ENCODE peak calls at places on chromosomes 7 and 10, in five cellular contexts. M is H9, T is neuronal stem cell, N is H1, D is mesenchymal stem cell. R is an unnamed sample.

GRCh38 chr7:106570948-106571418 is 90.0 kb downstream of the CCDC71L start:
- DNase-seq in T (no peak), M (no peak), N (no peak), D (peak), R (no peak)

GRCh38 chr10:124616836-124617130 is 127.4 kb downstream of the FAM53B start:
- DNase-seq in M (no peak), T (no peak), N (no peak), D (no peak), R (no peak)

GRCh38 chr10:50739618-50740350 is at the start of gene ASAH2B:
- DNase-seq in T (peak), N (peak), M (peak), D (peak), R (peak)

GRCh38 chr7:94095359-94096009 is 91.3 kb upstream of the BET1 start:
- DNase-seq in M (no peak), N (no peak), D (no peak), T (no peak), R (no peak)

GRCh38 chr7:47952224-47952623 is 4.0 kb upstream of the PKD1L1 start:
- DNase-seq in N (no peak), M (no peak), T (no peak), D (no peak), R (no peak)

GRCh38 chr10:37495415-37495814 is 362.0 kb downstream of the ZNF248 start:
- DNase-seq in D (no peak), N (no peak), T (no peak), M (no peak), R (no peak)

GRCh38 chr10:97049670-97050069 is 136.1 kb downstream of the SLIT1 start:
- DNase-seq in M (no peak), T (no peak), N (no peak), D (no peak), R (no peak)

GRCh38 chr10:988667-989545 is 672 bp downstream of the GTPBP4 start:
- DNase-seq in T (peak), D (peak), N (no peak), M (peak), R (no peak)

GRCh38 chr10:126160971-126161630 is 227.2 kb downstream of the ADAM12 start:
- DNase-seq in D (peak), N (no peak), T (no peak), M (peak), R (no peak)

GRCh38 chr7:130356121-130356759 is 11.6 kb downstream of the CPA5 start:
- DNase-seq in T (peak), D (peak), N (peak), M (peak), R (peak)

GRCh38 chr7:99132922-99133321 is 11.0 kb downstream of the SMURF1 start:
- DNase-seq in D (peak), N (no peak), M (no peak), T (no peak), R (no peak)
- H2BK5ac ChIP-seq in D (no peak), N (no peak), M (no peak), T (no peak), R (no peak)

GRCh38 chr10:30190831-30191552 is 131.6 kb upstream of the JCAD start:
- DNase-seq in N (no peak), D (peak), M (no peak), T (no peak), R (no peak)
- H2BK12ac ChIP-seq in N (no peak), D (peak), M (no peak), T (no peak), R (peak)

DNA sequence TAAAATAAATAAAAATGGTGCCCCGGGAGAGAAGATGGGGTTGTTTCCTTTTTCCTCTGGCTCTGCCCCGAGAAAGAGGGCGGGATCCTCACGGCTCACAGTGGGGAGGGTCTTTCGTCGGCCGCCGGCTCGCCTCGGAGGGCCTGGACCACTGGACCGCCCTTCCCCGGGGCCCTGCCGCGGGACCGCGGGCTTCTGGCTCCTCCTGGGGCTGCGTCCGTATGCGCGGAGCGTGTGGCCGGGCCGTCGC is 3.5 kb upstream of the IGF2BP3 start:
- DNase-seq in T (no peak), D (no peak), N (no peak), M (no peak), R (no peak)
- H4K91ac ChIP-seq in T (peak), D (peak), N (peak), M (no peak), R (peak)

GRCh38 chr7:33024189-33024757 is 38.3 kb downstream of the NT5C3A start:
- DNase-seq in T (no peak), M (no peak), N (no peak), D (peak), R (no peak)
- H2BK5ac ChIP-seq in T (no peak), M (no peak), N (no peak), D (no peak), R (no peak)

GRCh38 chr10:130022501-130023299 is 58.6 kb upstream of the EBF3 start:
- DNase-seq in M (peak), N (no peak), D (peak), T (no peak), R (no peak)

GRCh38 chr10:130023454-130024230 is 59.6 kb upstream of the EBF3 start:
- DNase-seq in N (no peak), M (peak), T (no peak), D (no peak), R (no peak)

GRCh38 chr10:130025811-130026510 is 61.9 kb upstream of the EBF3 start:
- DNase-seq in D (no peak), T (no peak), M (no peak), N (no peak), R (no peak)

GRCh38 chr10:130025326-130025725 is 61.3 kb upstream of the EBF3 start:
- DNase-seq in D (no peak), N (no peak), T (no peak), M (no peak), R (no peak)

DNA sequence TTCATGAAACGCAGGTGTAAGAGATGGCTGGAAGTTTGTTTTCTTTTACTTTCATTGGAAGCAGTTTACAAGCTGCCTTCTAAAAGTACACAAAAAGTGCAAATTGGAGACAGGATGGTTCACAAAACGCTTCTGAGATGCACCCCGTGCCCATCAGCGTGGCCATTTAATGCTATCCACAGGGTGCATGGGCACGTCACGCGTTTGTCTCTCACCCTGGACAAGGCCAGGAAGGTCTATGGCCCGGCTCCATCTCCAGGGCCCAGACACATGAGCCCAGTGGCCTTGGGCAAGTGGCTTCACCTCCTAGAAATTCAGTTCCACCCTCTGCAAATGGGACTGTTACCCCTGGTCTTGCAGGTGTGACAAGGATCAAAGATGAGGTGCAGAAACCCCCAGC is 60.7 kb upstream of the EBF3 start:
- DNase-seq in D (no peak), N (no peak), M (no peak), T (no peak), R (no peak)
- H2BK12ac ChIP-seq in D (no peak), N (no peak), M (no peak), T (no peak), R (no peak)

DNA sequence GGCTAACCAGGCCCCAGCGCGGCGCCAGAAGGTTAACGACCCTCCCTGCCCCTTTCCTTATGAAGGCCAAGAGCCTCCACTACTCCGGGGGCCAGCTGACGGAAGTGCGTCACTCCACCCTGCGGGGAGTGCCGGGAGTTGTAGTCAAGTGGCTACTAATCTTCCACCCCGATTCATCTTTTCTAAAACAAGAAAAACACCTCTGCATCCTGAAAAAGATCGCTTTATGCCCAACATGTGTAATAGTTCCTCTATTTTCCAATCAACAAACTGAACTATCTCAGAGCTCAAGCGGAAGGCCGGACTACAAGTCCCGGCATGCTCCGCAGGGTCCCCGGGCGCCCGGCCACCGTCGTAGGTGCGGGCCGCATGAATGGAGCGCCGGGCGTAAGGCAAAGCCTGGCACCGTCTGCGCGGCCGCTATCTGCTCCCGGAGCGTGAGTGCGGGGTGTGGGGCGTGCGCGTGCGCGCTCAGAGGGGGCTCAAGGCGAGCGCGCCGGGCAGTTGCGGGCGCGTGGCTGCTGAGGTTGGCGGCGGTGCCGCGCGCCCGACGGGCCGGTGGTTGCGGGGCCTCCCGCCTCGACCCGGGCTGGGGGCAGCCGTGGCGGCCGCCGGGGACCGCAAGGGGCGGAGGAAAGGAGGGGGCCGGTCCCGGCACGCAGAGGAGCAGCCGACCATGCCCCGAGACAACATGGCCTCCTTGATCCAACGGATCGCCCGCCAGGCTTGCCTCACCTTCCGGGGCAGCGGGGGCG is at the start of gene ADO:
- DNase-seq in M (peak), N (peak), D (peak), T (peak), R (peak)
- H4K91ac ChIP-seq in M (no peak), N (peak), D (peak), T (peak), R (peak)

GRCh38 chr7:93027044-93027443 is 90.7 kb downstream of the SAMD9 start:
- DNase-seq in N (no peak), M (no peak), D (no peak), T (no peak), R (no peak)
- H2BK5ac ChIP-seq in N (no peak), M (no peak), D (no peak), T (no peak), R (no peak)

GRCh38 chr10:79323602-79324001 is 23.7 kb upstream of the PPIF start:
- DNase-seq in D (no peak), N (no peak), T (no peak), M (no peak), R (no peak)
- H2BK12ac ChIP-seq in D (peak), N (no peak), T (no peak), M (no peak), R (no peak)

GRCh38 chr7:46153951-46154787 is 233.1 kb upstream of the IGFBP3 start:
- DNase-seq in M (no peak), T (no peak), N (no peak), D (no peak), R (peak)
- H4K91ac ChIP-seq in M (no peak), T (no peak), N (no peak), D (peak), R (peak)

DNA sequence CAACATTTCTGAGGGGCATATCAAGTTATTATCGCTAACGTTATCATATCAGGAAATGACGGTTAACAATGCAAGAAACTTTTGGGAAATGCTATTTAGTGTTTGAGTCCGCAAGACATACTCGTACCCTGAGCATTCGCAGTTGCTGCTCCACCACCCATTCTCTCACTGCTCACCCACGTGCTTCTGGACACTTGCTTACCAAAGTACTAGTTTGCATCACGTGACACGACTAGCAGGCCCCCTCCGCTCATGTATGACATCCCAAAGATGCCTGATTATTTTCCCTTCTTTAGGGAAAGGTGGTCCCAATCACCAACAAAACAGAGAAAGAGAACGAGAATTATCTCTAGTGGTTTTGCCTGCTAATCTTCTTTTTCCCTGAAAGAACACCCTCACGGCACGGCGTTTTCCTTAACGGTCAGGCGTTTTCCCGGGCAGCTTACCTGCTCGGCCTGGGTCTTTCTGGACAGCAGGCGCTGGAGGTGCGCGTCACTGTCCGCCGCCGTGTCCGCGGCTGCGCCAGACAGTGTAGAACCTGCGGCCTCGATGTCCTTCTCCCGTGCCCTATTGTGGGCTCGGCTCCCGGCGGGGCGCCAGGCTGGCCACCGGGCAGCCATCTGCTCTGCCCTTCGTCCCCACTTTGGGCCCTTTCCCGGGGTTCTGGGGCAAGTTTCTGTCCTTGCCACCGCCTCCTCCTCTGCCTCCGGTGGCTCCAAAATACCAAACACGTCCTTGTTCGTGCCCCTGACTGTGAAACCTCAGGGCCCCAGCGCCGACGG is at the start of gene SUPV3L1:
- DNase-seq in T (peak), M (peak), D (peak), N (peak), R (peak)
- H2BK5ac ChIP-seq in T (no peak), M (no peak), D (peak), N (peak), R (peak)

R was measured in trophoblast cell.